ENCODE peak calls at places on chromosome 2, in eight cellular contexts. F, V, Q, O, S, P, T and D are unnamed samples.

GRCh38 chr2:239898292-239898925 is 126.7 kb downstream of the NDUFA10 start:
- DNase-seq in F (no peak), V (no peak), Q (no peak), O (no peak), S (no peak), P (no peak), T (no peak), D (no peak)

GRCh38 chr2:231125272-231125671 is 430 bp upstream of the HTR2B start:
- DNase-seq in F (no peak), V (no peak), Q (no peak), O (no peak), S (no peak), P (no peak), T (no peak), D (no peak)

GRCh38 chr2:11270891-11271290 is 73.5 kb downstream of the ROCK2 start:
- DNase-seq in F (peak; percentile 73), V (no peak), Q (peak; percentile 92), O (no peak), S (no peak), P (peak; percentile 83), T (peak; percentile 16), D (no peak)

GRCh38 chr2:234191819-234192407 is 141.4 kb downstream of the SPP2 start:
- DNase-seq in F (no peak), V (no peak), Q (peak; percentile 6), O (no peak), S (peak; percentile 31), P (peak; percentile 35), T (peak; percentile 75), D (no peak)

GRCh38 chr2:8692783-8693768 is 11.2 kb downstream of the ID2 start:
- DNase-seq in F (no peak), V (peak; percentile 54), Q (no peak), O (peak; percentile 69), S (peak; percentile 65), P (no peak), T (peak; percentile 34), D (no peak)

GRCh38 chr2:26448651-26449050 is 29.3 kb downstream of the OTOF start:
- DNase-seq in F (no peak), V (no peak), Q (no peak), O (no peak), S (no peak), P (no peak), T (no peak), D (no peak)

GRCh38 chr2:36609507-36609906 is 11.5 kb upstream of the FEZ2 start:
- DNase-seq in F (no peak), V (no peak), Q (no peak), O (no peak), S (no peak), P (no peak), T (no peak), D (no peak)

GRCh38 chr2:102520009-102520408 is 47.0 kb downstream of the SLC9A4 start:
- DNase-seq in F (no peak), V (peak; percentile 51), Q (peak; percentile 17), O (peak; percentile 33), S (peak; percentile 14), P (peak; percentile 48), T (peak; percentile 66), D (no peak)

GRCh38 chr2:69589973-69590652 is 53.4 kb downstream of the AAK1 start:
- DNase-seq in F (no peak), V (no peak), Q (peak; percentile 62), O (no peak), S (no peak), P (peak; percentile 59), T (no peak), D (no peak)

DNA sequence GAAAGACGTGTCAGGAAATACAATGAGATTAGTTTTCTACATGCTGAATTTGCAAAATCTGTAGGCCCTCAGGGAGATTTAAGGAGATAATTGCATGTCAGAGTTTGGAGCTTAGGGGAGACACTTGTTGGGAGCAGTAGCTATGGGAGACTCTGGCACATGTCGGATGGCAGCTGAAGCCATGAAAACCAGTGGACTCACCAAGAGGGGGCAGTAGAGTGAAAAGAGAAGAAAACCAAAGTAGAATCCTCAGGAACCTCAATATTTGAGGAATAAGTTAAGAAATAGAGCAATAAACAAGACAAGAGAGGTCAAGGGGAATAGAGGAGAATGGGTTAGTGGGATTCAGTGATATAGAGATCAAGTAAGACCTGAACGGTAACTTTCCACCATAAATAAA is 24.8 kb downstream of the RUFY4 start:
- DNase-seq in F (no peak), V (no peak), Q (no peak), O (peak; percentile 4), S (no peak), P (no peak), T (no peak), D (no peak)
- TF ChIP-seq CTCF in F (no peak), V (no peak), Q (no peak), O (no peak), S (no peak), P (peak; percentile 16), T (no peak), D (no peak)

GRCh38 chr2:96301897-96302296 is 3.4 kb downstream of the SNRNP200 start:
- DNase-seq in F (no peak), V (no peak), Q (no peak), O (no peak), S (no peak), P (no peak), T (no peak), D (no peak)
- TF ChIP-seq CTCF in F (no peak), V (no peak), Q (no peak), O (no peak), S (no peak), P (no peak), T (no peak), D (no peak)

DNA sequence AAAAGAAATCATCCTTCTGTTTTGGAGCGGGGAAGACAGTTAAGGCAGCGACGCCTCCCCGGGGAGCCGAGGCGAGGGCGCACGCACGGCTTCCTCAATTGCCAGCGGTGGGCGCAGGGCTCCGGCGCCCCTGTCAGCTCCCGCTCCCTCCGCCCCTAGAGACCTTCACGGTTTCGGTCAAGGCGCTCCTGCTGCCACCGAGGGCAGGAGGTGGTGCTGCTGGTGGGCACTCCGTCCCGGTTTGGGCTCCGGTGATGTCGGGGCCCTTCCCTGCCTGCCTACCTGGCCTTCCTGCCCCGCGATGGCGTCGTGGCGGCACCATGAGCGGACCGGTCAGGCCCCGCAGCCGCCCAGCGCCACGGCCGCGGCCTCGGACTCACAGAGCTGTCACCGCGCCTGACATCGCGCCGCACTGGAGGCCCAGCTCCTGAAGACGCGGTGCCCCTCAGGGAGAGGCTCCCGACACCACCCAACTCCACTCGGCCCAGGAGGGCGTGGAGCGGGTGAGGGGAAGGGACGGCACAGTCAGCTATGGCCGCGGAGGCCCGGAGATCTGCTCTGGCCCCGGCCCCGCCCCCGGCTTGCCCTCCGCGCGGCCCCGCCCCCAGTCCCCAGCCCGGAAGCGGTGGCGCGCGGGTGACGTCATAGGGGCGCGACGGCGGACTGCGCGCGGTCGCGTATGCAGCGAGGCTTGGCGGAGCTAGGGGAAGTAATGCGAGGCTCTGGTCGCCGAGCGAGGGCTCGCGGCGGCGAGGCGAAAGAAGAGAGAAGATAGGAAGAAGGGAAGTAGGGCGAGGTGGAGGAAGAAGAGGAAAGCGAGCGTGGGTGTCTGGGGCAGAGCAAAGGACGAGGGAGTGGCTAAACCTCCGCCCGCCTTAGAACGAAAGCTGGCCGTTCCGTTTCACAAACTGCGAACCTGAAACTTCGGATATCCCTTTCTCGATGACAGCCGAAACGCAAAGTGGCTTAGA is at the start of gene SLC35F5:
- DNase-seq in F (peak; percentile 28), V (peak; percentile 94), Q (peak; percentile 86), O (peak; percentile 93), S (peak; percentile 38), P (peak; percentile 83), T (peak; percentile 93), D (peak; percentile 79)
- TF ChIP-seq CTCF in F (peak; percentile 3), V (no peak), Q (no peak), O (no peak), S (no peak), P (no peak), T (no peak), D (no peak)

DNA sequence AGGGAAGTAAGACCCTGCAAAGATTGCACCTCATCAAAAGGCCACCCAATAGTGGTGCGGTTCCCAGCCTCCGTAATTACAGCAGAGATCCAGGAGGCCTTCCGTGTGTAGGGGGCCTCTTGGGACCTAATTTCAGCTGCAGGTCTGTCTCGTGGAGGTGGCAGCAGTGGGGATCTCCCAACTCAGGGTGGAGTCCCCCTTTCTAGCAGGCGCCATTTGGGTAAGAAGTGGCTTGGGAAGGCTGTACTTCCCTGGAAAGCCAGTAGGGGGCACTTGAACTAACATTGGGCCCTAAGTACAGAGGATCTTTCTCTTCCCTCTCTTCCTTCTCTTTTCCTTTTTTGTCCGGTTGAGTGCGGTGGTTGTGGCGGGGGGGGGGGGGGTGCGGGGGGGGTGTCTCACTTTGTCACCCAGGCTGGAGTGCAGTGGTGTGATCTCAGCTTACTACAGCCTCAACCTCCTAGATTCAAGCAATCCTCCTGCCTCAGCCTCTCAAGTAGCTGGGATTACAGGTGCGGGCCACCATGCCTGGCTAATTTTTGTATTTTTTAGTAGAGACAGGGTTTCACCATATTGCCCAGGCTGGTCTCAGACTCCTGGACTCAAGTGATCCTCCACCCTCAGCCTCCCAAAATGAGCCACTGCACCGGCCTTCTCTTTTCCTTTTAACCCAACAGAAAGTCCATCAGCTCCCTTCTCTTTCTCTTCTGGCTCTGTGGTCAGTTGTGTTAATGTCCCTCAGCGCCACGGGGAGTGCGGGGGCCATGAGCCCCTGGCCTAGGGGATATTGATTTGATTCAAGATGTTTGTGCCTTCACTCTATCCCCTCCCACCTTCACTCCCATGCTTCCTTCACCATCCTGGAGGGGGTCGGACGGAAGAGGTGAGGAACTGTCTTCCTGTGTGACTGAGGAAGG is 32.0 kb downstream of the CENPO start:
- DNase-seq in F (no peak), V (no peak), Q (no peak), O (no peak), S (peak; percentile 48), P (peak; percentile 36), T (peak; percentile 21), D (no peak)
- TF ChIP-seq CTCF in F (peak; percentile 39), V (peak; percentile 50), Q (peak; percentile 33), O (peak; percentile 40), S (peak; percentile 55), P (peak; percentile 69), T (peak; percentile 57), D (peak; percentile 41)

GRCh38 chr2:38547791-38548190 is 54.9 kb downstream of the HNRNPLL start:
- DNase-seq in F (no peak), V (no peak), Q (no peak), O (no peak), S (no peak), P (no peak), T (no peak), D (no peak)
- TF ChIP-seq CTCF in F (no peak), V (no peak), Q (no peak), O (no peak), S (no peak), P (no peak), T (no peak), D (no peak)

GRCh38 chr2:107645586-107645985 is 181.1 kb upstream of the RGPD4 start:
- DNase-seq in F (no peak), V (peak; percentile 15), Q (no peak), O (no peak), S (no peak), P (no peak), T (no peak), D (no peak)

DNA sequence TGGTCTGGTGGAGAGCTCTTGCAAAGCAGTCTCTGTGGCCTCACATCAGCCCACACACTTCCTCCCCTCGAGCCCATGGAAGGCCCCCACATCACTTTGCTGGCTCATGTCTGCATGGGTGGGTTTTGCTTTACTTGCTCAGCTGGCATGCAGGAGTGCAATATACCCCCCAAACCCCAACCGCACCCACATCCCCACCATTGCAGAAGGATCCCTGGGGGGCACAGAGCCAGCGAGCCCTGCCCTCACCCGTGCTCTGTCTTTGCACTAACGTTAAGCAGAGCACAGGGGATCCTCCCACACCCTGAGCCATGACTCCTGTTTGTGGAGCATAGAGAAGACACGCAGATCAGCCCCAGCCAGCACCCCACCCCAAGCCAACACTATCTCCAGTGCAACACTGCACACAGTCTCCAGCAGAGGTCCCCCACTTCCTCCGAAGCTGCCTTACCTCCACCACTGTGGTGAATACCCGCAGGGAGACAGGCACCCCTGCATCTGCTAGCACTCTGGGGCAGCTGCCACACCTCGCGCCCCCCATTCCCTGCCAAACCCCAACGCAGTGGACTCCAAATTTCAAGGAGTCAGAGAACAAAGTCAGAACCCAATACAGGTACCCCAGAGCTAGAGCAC is 177.8 kb upstream of the RGPD4 start:
- DNase-seq in F (no peak), V (no peak), Q (no peak), O (no peak), S (no peak), P (no peak), T (no peak), D (no peak)
- TF ChIP-seq CTCF in F (no peak), V (no peak), Q (no peak), O (no peak), S (no peak), P (no peak), T (no peak), D (no peak)